ENCODE peak calls at places on chromosomes 7 and 10, in five cellular contexts. One of them, this sample, is unnamed.

GRCh38 chr10:70404906-70405824 is 1.2 kb downstream of the EIF4EBP2 start:
- DNase-seq in sigmoid colon: peak; percentile 98
- DNase-seq in psoas muscle: peak; percentile 91
- DNase-seq in activated effector memory CD4-positive, alpha-beta T cell treated with anti-CD3 and anti-CD28 coated beads, Interleukin-2, amount 50 U/mL, for 16 hours: peak; percentile 68
- DNase-seq in GM10248: peak; percentile 53
- DNase-seq in this sample: no peak

GRCh38 chr10:11457336-11457735 is 154.1 kb downstream of the USP6NL start:
- DNase-seq in GM10248: no peak
- DNase-seq in psoas muscle: no peak
- DNase-seq in activated effector memory CD4-positive, alpha-beta T cell treated with anti-CD3 and anti-CD28 coated beads, Interleukin-2, amount 50 U/mL, for 16 hours: no peak
- DNase-seq in sigmoid colon: no peak
- DNase-seq in this sample: no peak

GRCh38 chr10:91636892-91637291 is 4.0 kb upstream of the PPP1R3C start:
- DNase-seq in GM10248: no peak
- DNase-seq in psoas muscle: no peak
- DNase-seq in activated effector memory CD4-positive, alpha-beta T cell treated with anti-CD3 and anti-CD28 coated beads, Interleukin-2, amount 50 U/mL, for 16 hours: no peak
- DNase-seq in sigmoid colon: no peak
- DNase-seq in this sample: no peak

GRCh38 chr7:116210345-116211005 is at the start of gene TES:
- DNase-seq in sigmoid colon: peak; percentile 81
- DNase-seq in activated effector memory CD4-positive, alpha-beta T cell treated with anti-CD3 and anti-CD28 coated beads, Interleukin-2, amount 50 U/mL, for 16 hours: peak; percentile 90
- DNase-seq in psoas muscle: peak; percentile 70
- DNase-seq in GM10248: peak; percentile 89
- DNase-seq in this sample: peak; percentile 70

GRCh38 chr7:36969376-36969775 is 245.1 kb upstream of the AOAH start:
- DNase-seq in activated effector memory CD4-positive, alpha-beta T cell treated with anti-CD3 and anti-CD28 coated beads, Interleukin-2, amount 50 U/mL, for 16 hours: no peak
- DNase-seq in GM10248: no peak
- DNase-seq in psoas muscle: no peak
- DNase-seq in sigmoid colon: no peak
- DNase-seq in this sample: no peak

GRCh38 chr7:28957064-28957821 is 887 bp downstream of the TRIL start:
- DNase-seq in psoas muscle: peak; percentile 64
- DNase-seq in activated effector memory CD4-positive, alpha-beta T cell treated with anti-CD3 and anti-CD28 coated beads, Interleukin-2, amount 50 U/mL, for 16 hours: no peak
- DNase-seq in sigmoid colon: peak; percentile 68
- DNase-seq in GM10248: peak; percentile 23
- DNase-seq in this sample: no peak

GRCh38 chr10:131109746-131110145 is 201.8 kb downstream of the TCERG1L start:
- DNase-seq in GM10248: no peak
- DNase-seq in activated effector memory CD4-positive, alpha-beta T cell treated with anti-CD3 and anti-CD28 coated beads, Interleukin-2, amount 50 U/mL, for 16 hours: no peak
- DNase-seq in psoas muscle: no peak
- DNase-seq in sigmoid colon: no peak
- DNase-seq in this sample: no peak

GRCh38 chr10:31143331-31143935 is 111.8 kb upstream of the ZNF438 start:
- DNase-seq in psoas muscle: no peak
- DNase-seq in activated effector memory CD4-positive, alpha-beta T cell treated with anti-CD3 and anti-CD28 coated beads, Interleukin-2, amount 50 U/mL, for 16 hours: no peak
- DNase-seq in sigmoid colon: no peak
- DNase-seq in GM10248: no peak
- DNase-seq in this sample: no peak

GRCh38 chr10:18179901-18180300 is 39.7 kb downstream of the CACNB2 start:
- DNase-seq in psoas muscle: no peak
- DNase-seq in activated effector memory CD4-positive, alpha-beta T cell treated with anti-CD3 and anti-CD28 coated beads, Interleukin-2, amount 50 U/mL, for 16 hours: no peak
- DNase-seq in GM10248: no peak
- DNase-seq in sigmoid colon: peak; percentile 79
- DNase-seq in this sample: no peak

GRCh38 chr7:18313970-18314369 is 181.6 kb upstream of the HDAC9 start:
- DNase-seq in sigmoid colon: no peak
- DNase-seq in activated effector memory CD4-positive, alpha-beta T cell treated with anti-CD3 and anti-CD28 coated beads, Interleukin-2, amount 50 U/mL, for 16 hours: no peak
- DNase-seq in psoas muscle: no peak
- DNase-seq in GM10248: no peak
- DNase-seq in this sample: no peak

GRCh38 chr10:16843252-16843870 is 26.1 kb upstream of the RSU1 start:
- DNase-seq in psoas muscle: no peak
- DNase-seq in sigmoid colon: no peak
- DNase-seq in activated effector memory CD4-positive, alpha-beta T cell treated with anti-CD3 and anti-CD28 coated beads, Interleukin-2, amount 50 U/mL, for 16 hours: no peak
- DNase-seq in GM10248: peak; percentile 22
- DNase-seq in this sample: peak; percentile 58

GRCh38 chr7:24510781-24511180 is 62.5 kb upstream of the PALS2 start:
- DNase-seq in activated effector memory CD4-positive, alpha-beta T cell treated with anti-CD3 and anti-CD28 coated beads, Interleukin-2, amount 50 U/mL, for 16 hours: no peak
- DNase-seq in psoas muscle: no peak
- DNase-seq in GM10248: no peak
- DNase-seq in sigmoid colon: no peak
- DNase-seq in this sample: no peak

GRCh38 chr7:78081888-78082287 is 283.3 kb downstream of the PHTF2 start:
- DNase-seq in sigmoid colon: no peak
- DNase-seq in activated effector memory CD4-positive, alpha-beta T cell treated with anti-CD3 and anti-CD28 coated beads, Interleukin-2, amount 50 U/mL, for 16 hours: no peak
- DNase-seq in psoas muscle: no peak
- DNase-seq in GM10248: no peak
- DNase-seq in this sample: no peak

GRCh38 chr10:6204341-6205191 is 1.8 kb downstream of the PFKFB3 start:
- DNase-seq in GM10248: no peak
- DNase-seq in sigmoid colon: peak; percentile 86
- DNase-seq in psoas muscle: peak; percentile 93
- DNase-seq in activated effector memory CD4-positive, alpha-beta T cell treated with anti-CD3 and anti-CD28 coated beads, Interleukin-2, amount 50 U/mL, for 16 hours: no peak
- DNase-seq in this sample: no peak

GRCh38 chr7:14585232-14585631 is 317.3 kb downstream of the DGKB start:
- DNase-seq in psoas muscle: no peak
- DNase-seq in activated effector memory CD4-positive, alpha-beta T cell treated with anti-CD3 and anti-CD28 coated beads, Interleukin-2, amount 50 U/mL, for 16 hours: no peak
- DNase-seq in GM10248: no peak
- DNase-seq in sigmoid colon: no peak
- DNase-seq in this sample: no peak

GRCh38 chr7:141483044-141483443 is 68.2 kb upstream of the AGK start:
- DNase-seq in sigmoid colon: no peak
- DNase-seq in GM10248: peak; percentile 16
- DNase-seq in psoas muscle: no peak
- DNase-seq in activated effector memory CD4-positive, alpha-beta T cell treated with anti-CD3 and anti-CD28 coated beads, Interleukin-2, amount 50 U/mL, for 16 hours: no peak
- DNase-seq in this sample: no peak

GRCh38 chr10:34290412-34291082 is 524.5 kb downstream of the PARD3 start:
- DNase-seq in GM10248: no peak
- DNase-seq in sigmoid colon: peak; percentile 89
- DNase-seq in activated effector memory CD4-positive, alpha-beta T cell treated with anti-CD3 and anti-CD28 coated beads, Interleukin-2, amount 50 U/mL, for 16 hours: no peak
- DNase-seq in psoas muscle: no peak
- DNase-seq in this sample: no peak

GRCh38 chr7:174704-175103 is 17.7 kb upstream of the FAM20C start:
- DNase-seq in psoas muscle: no peak
- DNase-seq in GM10248: no peak
- DNase-seq in sigmoid colon: no peak
- DNase-seq in activated effector memory CD4-positive, alpha-beta T cell treated with anti-CD3 and anti-CD28 coated beads, Interleukin-2, amount 50 U/mL, for 16 hours: no peak
- DNase-seq in this sample: no peak

This sample was measured in HCT116.